ENCODE peak calls at places on chromosomes 5 and 9, in four cellular contexts. T, C, A and R are unnamed samples.

GRCh38 chr5:126965061-126965475 is 65.3 kb downstream of the MARCHF3 start:
- DNase-seq in T (no peak), C (no peak), A (no peak), R (no peak)

GRCh38 chr5:107576155-107576554 is 94.6 kb downstream of the EFNA5 start:
- DNase-seq in T (no peak), C (no peak), A (no peak), R (no peak)

GRCh38 chr5:173795601-173796000 is 92.5 kb upstream of the CPEB4 start:
- DNase-seq in T (no peak), C (no peak), A (no peak), R (no peak)

GRCh38 chr5:179132586-179133355 is 72.6 kb downstream of the ZNF354C start:
- DNase-seq in T (no peak), C (no peak), A (no peak), R (peak; percentile 52)

GRCh38 chr5:175892401-175892800 is 21.0 kb downstream of the CPLX2 start:
- DNase-seq in T (no peak), C (no peak), A (peak; percentile 55), R (no peak)

GRCh38 chr9:130179508-130179907 is 7.3 kb downstream of the NCS1 start:
- DNase-seq in T (no peak), C (no peak), A (no peak), R (no peak)

GRCh38 chr9:35951736-35952135 is 6.2 kb downstream of the OR2S2 start:
- DNase-seq in T (no peak), C (no peak), A (no peak), R (no peak)

GRCh38 chr5:134549714-134550113 is 24.2 kb downstream of the JADE2 start:
- DNase-seq in T (no peak), C (no peak), A (no peak), R (no peak)

GRCh38 chr5:95900383-95900958 is 61.2 kb downstream of the ELL2 start:
- DNase-seq in T (no peak), C (peak; percentile 64), A (no peak), R (no peak)

GRCh38 chr5:27855491-27855890 is 817.1 kb upstream of the CDH9 start:
- DNase-seq in T (no peak), C (no peak), A (no peak), R (no peak)

GRCh38 chr5:5497132-5497748 is 74.8 kb downstream of the ICE1 start:
- DNase-seq in T (peak; percentile 20), C (peak; percentile 91), A (peak; percentile 78), R (peak; percentile 79)

GRCh38 chr5:1371602-1372342 is 26.9 kb upstream of the CLPTM1L start:
- DNase-seq in T (no peak), C (no peak), A (no peak), R (peak; percentile 45)

GRCh38 chr9:6106576-6107339 is 91.3 kb upstream of the RANBP6 start:
- DNase-seq in T (peak; percentile 25), C (peak; percentile 20), A (peak; percentile 70), R (no peak)

GRCh38 chr5:133391349-133392136 is 220.8 kb downstream of the FSTL4 start:
- DNase-seq in T (no peak), C (no peak), A (no peak), R (peak; percentile 16)

GRCh38 chr5:34690301-34690700 is 34.2 kb downstream of the RAI14 start:
- DNase-seq in T (peak; percentile 19), C (no peak), A (no peak), R (no peak)

GRCh38 chr9:132546148-132547051 is 36.0 kb upstream of the BARHL1 start:
- DNase-seq in T (no peak), C (peak; percentile 96), A (peak; percentile 82), R (no peak)

GRCh38 chr5:17305964-17306725 is 88.7 kb downstream of the BASP1 start:
- DNase-seq in T (peak; percentile 9), C (no peak), A (peak; percentile 11), R (no peak)

DNA sequence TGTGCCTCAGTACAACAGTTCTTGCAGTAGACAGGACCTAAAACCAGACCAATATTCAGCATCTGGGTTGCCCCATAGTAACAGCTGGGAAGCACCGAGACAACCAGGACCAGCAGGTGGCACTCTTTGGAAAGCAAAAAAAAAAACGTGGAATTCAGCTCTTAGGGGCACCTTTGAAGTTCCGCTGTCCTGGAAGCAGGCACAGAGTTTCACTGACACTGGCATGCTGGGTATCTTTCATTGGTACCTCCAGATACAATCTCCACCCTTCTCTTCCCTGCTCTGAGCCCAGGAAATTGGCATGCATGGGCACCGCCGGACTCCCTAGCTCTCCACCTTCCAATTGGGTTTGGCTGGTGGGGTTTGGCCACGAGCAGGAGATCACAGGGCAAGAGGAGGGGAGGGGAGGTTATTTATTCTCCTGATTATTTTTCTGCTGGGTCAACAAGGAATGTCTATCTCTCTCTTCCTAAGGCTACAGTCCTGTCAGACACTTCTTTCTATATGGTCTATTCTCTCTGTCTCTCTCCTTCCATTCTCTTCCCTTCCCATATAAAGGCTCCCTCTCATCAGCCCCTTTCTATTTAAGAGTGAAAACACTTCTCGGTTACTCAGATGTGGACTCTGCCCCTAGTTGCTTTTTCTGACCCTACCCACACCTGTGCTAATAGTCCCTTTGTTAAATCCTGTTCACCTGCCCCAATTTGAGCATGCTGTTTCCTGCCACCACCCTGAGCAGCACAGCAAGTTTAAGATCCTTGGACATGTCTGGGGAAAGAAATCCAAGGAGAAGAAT is 1.9 kb upstream of the IDNK start:
- DNase-seq in T (peak; percentile 75), C (peak; percentile 66), A (peak; percentile 85), R (no peak)
- TF ChIP-seq POLR2AphosphoS5 in T (peak; percentile 18), C (no peak), A (no peak), R (no peak)

GRCh38 chr5:43010956-43011355 is 29.2 kb downstream of the ANXA2R start:
- DNase-seq in T (no peak), C (no peak), A (no peak), R (no peak)

GRCh38 chr5:43008369-43009158 is 31.6 kb downstream of the ANXA2R start:
- DNase-seq in T (peak; percentile 89), C (peak; percentile 73), A (peak; percentile 96), R (peak; percentile 95)

GRCh38 chr5:43007911-43008368 is 32.2 kb downstream of the ANXA2R start:
- DNase-seq in T (peak; percentile 50), C (peak; percentile 57), A (peak; percentile 88), R (peak; percentile 94)

GRCh38 chr5:43006411-43007202 is 33.5 kb downstream of the ANXA2R start:
- DNase-seq in T (no peak), C (no peak), A (no peak), R (peak; percentile 74)

GRCh38 chr5:43007246-43007910 is 32.7 kb downstream of the ANXA2R start:
- DNase-seq in T (peak; percentile 75), C (peak; percentile 79), A (peak; percentile 84), R (peak; percentile 93)
- TF ChIP-seq POLR2AphosphoS5 in T (peak; percentile 49), C (peak; percentile 83), A (peak; percentile 22), R (peak; percentile 66)

DNA sequence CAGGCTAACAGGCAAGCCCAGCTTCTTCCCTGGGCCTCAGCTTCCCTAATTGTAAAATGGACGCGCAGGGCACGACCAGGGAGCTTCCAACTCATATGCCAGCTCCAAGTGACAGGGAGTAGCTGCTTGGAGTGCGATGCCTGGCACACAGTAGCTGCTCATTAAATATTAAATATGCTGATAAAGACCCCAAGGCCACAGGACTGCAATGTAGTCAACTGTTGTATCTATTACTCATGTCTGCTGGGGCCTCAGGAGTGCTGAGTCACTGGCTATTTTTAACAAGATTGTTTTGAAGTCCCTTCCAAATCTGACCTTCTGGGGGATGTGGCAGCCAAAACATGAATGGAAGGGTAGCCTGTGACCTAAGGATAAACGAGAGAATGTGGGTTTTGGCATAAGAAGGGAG is 17.7 kb downstream of the TNIP1 start:
- DNase-seq in T (peak; percentile 12), C (no peak), A (no peak), R (peak; percentile 54)
- TF ChIP-seq POLR2AphosphoS5 in T (no peak), C (no peak), A (no peak), R (peak; percentile 17)

GRCh38 chr9:94805585-94805984 is 79.1 kb downstream of the AOPEP start:
- DNase-seq in T (no peak), C (peak; percentile 35), A (no peak), R (no peak)
- TF ChIP-seq POLR2AphosphoS5 in T (no peak), C (no peak), A (no peak), R (no peak)

GRCh38 chr9:91164724-91165520 is 196.8 kb downstream of the AUH start:
- DNase-seq in T (peak; percentile 30), C (no peak), A (no peak), R (peak; percentile 90)
- TF ChIP-seq POLR2AphosphoS5 in T (no peak), C (no peak), A (no peak), R (peak; percentile 49)

DNA sequence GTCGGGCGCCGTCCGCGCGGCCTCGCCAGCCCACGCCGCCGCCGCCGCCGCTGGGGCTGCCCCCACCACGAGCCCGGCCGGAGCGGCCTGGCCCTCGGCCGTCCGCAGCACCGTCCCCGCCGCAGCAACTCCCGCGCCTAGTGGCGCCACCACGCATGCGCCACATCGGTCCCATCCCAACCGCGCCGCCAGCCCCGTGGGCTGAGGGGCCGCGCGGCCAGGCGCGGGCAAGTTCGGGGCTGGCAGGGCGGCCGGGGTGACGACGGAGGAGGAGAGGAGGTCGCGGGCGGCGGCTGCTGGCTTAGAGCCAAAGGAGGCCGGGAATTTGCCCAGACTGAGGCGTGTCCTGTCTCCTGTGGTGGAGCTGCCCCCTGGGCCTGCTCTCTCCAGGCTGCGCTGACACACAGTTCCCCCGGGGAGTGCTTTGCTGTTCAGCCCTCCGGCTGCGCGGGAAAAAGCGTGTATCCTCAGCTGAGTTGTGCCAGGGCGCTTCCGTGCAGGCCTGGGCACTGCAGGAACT is at the start of gene TUSC1:
- DNase-seq in T (no peak), C (peak; percentile 92), A (peak; percentile 67), R (peak; percentile 88)
- TF ChIP-seq POLR2AphosphoS5 in T (no peak), C (no peak), A (no peak), R (peak; percentile 80)